ENCODE peak calls at places on chromosome 20, in ten cellular contexts. J, Q, R, D, N, U, F, Y, V and X are unnamed samples.

GRCh38 chr20:56826971-56827645 is 198.0 kb downstream of the TFAP2C start:
- DNase-seq in J (no peak), Q (no peak), R (no peak), D (no peak), N (peak; percentile 96), U (no peak), F (no peak), Y (no peak), V (no peak), X (no peak)

GRCh38 chr20:54103067-54103761 is 32.8 kb upstream of the BCAS1 start:
- DNase-seq in J (peak; percentile 44), Q (peak; percentile 76), R (peak; percentile 71), D (peak; percentile 91), N (no peak), U (peak; percentile 86), F (peak; percentile 12), Y (peak; percentile 14), V (peak; percentile 81), X (peak; percentile 70)

GRCh38 chr20:57272883-57273282 is 6.4 kb upstream of the BMP7 start:
- DNase-seq in J (no peak), Q (no peak), R (no peak), D (no peak), N (no peak), U (no peak), F (no peak), Y (peak; percentile 18), V (no peak), X (no peak)

GRCh38 chr20:4869290-4870193 is 131.8 kb downstream of the SLC23A2 start:
- DNase-seq in J (no peak), Q (no peak), R (no peak), D (no peak), N (no peak), U (peak; percentile 26), F (no peak), Y (peak; percentile 75), V (no peak), X (no peak)

GRCh38 chr20:57695012-57695411 is 14.8 kb downstream of the PMEPA1 start:
- DNase-seq in J (no peak), Q (no peak), R (no peak), D (peak; percentile 82), N (no peak), U (no peak), F (no peak), Y (no peak), V (no peak), X (no peak)

GRCh38 chr20:56003111-56003800 is 2.1 kb downstream of the CBLN4 start:
- DNase-seq in J (peak; percentile 7), Q (no peak), R (no peak), D (no peak), N (no peak), U (no peak), F (no peak), Y (no peak), V (peak; percentile 24), X (no peak)

GRCh38 chr20:61340157-61340556 is 88.1 kb downstream of the CDH4 start:
- DNase-seq in J (no peak), Q (no peak), R (no peak), D (no peak), N (no peak), U (no peak), F (no peak), Y (no peak), V (no peak), X (no peak)

GRCh38 chr20:63636752-63637633 is 10.1 kb upstream of the GMEB2 start:
- DNase-seq in J (no peak), Q (no peak), R (no peak), D (no peak), N (no peak), U (no peak), F (no peak), Y (no peak), V (no peak), X (no peak)